ENCODE peak calls at places on chromosomes 3 and 15, in six cellular contexts. One of them, this sample, is unnamed.

GRCh38 chr3:55668359-55668758 is 181.3 kb upstream of the WNT5A start:
- DNase-seq in neural progenitor cell: no peak
- DNase-seq in ACHN: peak; percentile 31
- DNase-seq in epithelial cell of esophagus: no peak
- DNase-seq in NCI-H2081: no peak
- DNase-seq in HuH-7: no peak
- DNase-seq in this sample: peak; percentile 54

GRCh38 chr15:29596266-29596665 is 226.0 kb downstream of the TJP1 start:
- DNase-seq in epithelial cell of esophagus: peak; percentile 33
- DNase-seq in NCI-H2081: no peak
- DNase-seq in HuH-7: no peak
- DNase-seq in ACHN: no peak
- DNase-seq in neural progenitor cell: no peak
- DNase-seq in this sample: no peak

GRCh38 chr3:39183231-39184080 is 8.9 kb downstream of the XIRP1 start:
- DNase-seq in NCI-H2081: no peak
- DNase-seq in HuH-7: no peak
- DNase-seq in neural progenitor cell: no peak
- DNase-seq in ACHN: no peak
- DNase-seq in epithelial cell of esophagus: no peak
- DNase-seq in this sample: no peak

GRCh38 chr15:62758952-62759349 is 283.6 kb upstream of the TPM1 start:
- DNase-seq in neural progenitor cell: no peak
- DNase-seq in epithelial cell of esophagus: no peak
- DNase-seq in ACHN: no peak
- DNase-seq in NCI-H2081: no peak
- DNase-seq in HuH-7: no peak
- DNase-seq in this sample: no peak

GRCh38 chr3:185350841-185351240 is 12.1 kb upstream of the MAP3K13 start:
- DNase-seq in epithelial cell of esophagus: no peak
- DNase-seq in NCI-H2081: no peak
- DNase-seq in ACHN: no peak
- DNase-seq in HuH-7: no peak
- DNase-seq in neural progenitor cell: no peak
- DNase-seq in this sample: no peak

GRCh38 chr3:21920431-21920830 is 169.4 kb upstream of the ZNF385D start:
- DNase-seq in epithelial cell of esophagus: peak; percentile 66
- DNase-seq in ACHN: no peak
- DNase-seq in NCI-H2081: no peak
- DNase-seq in HuH-7: no peak
- DNase-seq in neural progenitor cell: no peak
- DNase-seq in this sample: no peak

GRCh38 chr15:85479071-85479647 is 98.8 kb downstream of the AKAP13 start:
- DNase-seq in ACHN: peak; percentile 85
- DNase-seq in neural progenitor cell: no peak
- DNase-seq in epithelial cell of esophagus: no peak
- DNase-seq in NCI-H2081: peak; percentile 89
- DNase-seq in HuH-7: no peak
- DNase-seq in this sample: peak; percentile 25

GRCh38 chr3:34053631-34054030 is 255.2 kb downstream of the PDCD6IP start:
- DNase-seq in neural progenitor cell: no peak
- DNase-seq in epithelial cell of esophagus: no peak
- DNase-seq in NCI-H2081: no peak
- DNase-seq in ACHN: no peak
- DNase-seq in HuH-7: no peak
- DNase-seq in this sample: no peak

GRCh38 chr3:101375586-101375985 is 55.2 kb upstream of the IMPG2 start:
- DNase-seq in HuH-7: no peak
- DNase-seq in epithelial cell of esophagus: no peak
- DNase-seq in ACHN: no peak
- DNase-seq in neural progenitor cell: no peak
- DNase-seq in NCI-H2081: no peak
- DNase-seq in this sample: no peak

GRCh38 chr15:39736646-39737550 is 45.7 kb downstream of the FSIP1 start:
- DNase-seq in NCI-H2081: no peak
- DNase-seq in neural progenitor cell: no peak
- DNase-seq in ACHN: no peak
- DNase-seq in HuH-7: no peak
- DNase-seq in epithelial cell of esophagus: no peak
- DNase-seq in this sample: no peak

GRCh38 chr3:78857494-78858111 is 910.2 kb downstream of the ROBO1 start:
- DNase-seq in ACHN: no peak
- DNase-seq in HuH-7: no peak
- DNase-seq in neural progenitor cell: no peak
- DNase-seq in NCI-H2081: peak; percentile 78
- DNase-seq in epithelial cell of esophagus: peak; percentile 42
- DNase-seq in this sample: peak; percentile 18

GRCh38 chr3:188284455-188285212 is 130.7 kb downstream of the LPP start:
- DNase-seq in epithelial cell of esophagus: peak; percentile 20
- DNase-seq in ACHN: no peak
- DNase-seq in NCI-H2081: no peak
- DNase-seq in HuH-7: no peak
- DNase-seq in neural progenitor cell: no peak
- DNase-seq in this sample: no peak

GRCh38 chr15:62618432-62618831 is 424.1 kb upstream of the TPM1 start:
- DNase-seq in ACHN: peak; percentile 45
- DNase-seq in NCI-H2081: no peak
- DNase-seq in HuH-7: no peak
- DNase-seq in neural progenitor cell: no peak
- DNase-seq in epithelial cell of esophagus: peak; percentile 73
- DNase-seq in this sample: no peak

GRCh38 chr15:34324933-34325332 is 12.6 kb downstream of the SLC12A6 start:
- DNase-seq in neural progenitor cell: no peak
- DNase-seq in epithelial cell of esophagus: no peak
- DNase-seq in ACHN: no peak
- DNase-seq in NCI-H2081: no peak
- DNase-seq in HuH-7: no peak
- DNase-seq in this sample: no peak

GRCh38 chr15:68586274-68586961 is 7.6 kb downstream of the CORO2B start:
- DNase-seq in HuH-7: no peak
- DNase-seq in neural progenitor cell: no peak
- DNase-seq in NCI-H2081: no peak
- DNase-seq in epithelial cell of esophagus: peak; percentile 87
- DNase-seq in ACHN: peak; percentile 83
- DNase-seq in this sample: no peak

GRCh38 chr3:153305189-153305588 is 143.2 kb downstream of the RAP2B start:
- DNase-seq in HuH-7: no peak
- DNase-seq in NCI-H2081: peak; percentile 48
- DNase-seq in ACHN: no peak
- DNase-seq in epithelial cell of esophagus: no peak
- DNase-seq in neural progenitor cell: no peak
- DNase-seq in this sample: no peak

GRCh38 chr15:91561371-91562100 is 292.0 kb upstream of the SLCO3A1 start:
- DNase-seq in HuH-7: no peak
- DNase-seq in neural progenitor cell: peak; percentile 3
- DNase-seq in epithelial cell of esophagus: peak; percentile 98
- DNase-seq in NCI-H2081: no peak
- DNase-seq in ACHN: peak; percentile 30
- DNase-seq in this sample: no peak

GRCh38 chr3:12981631-12982265 is 91.5 kb downstream of the IQSEC1 start:
- DNase-seq in HuH-7: no peak
- DNase-seq in neural progenitor cell: no peak
- DNase-seq in epithelial cell of esophagus: no peak
- DNase-seq in NCI-H2081: no peak
- DNase-seq in ACHN: no peak
- DNase-seq in this sample: no peak

GRCh38 chr3:104553121-104553520 is 813.6 kb upstream of the ALCAM start:
- DNase-seq in ACHN: no peak
- DNase-seq in epithelial cell of esophagus: no peak
- DNase-seq in NCI-H2081: no peak
- DNase-seq in HuH-7: no peak
- DNase-seq in neural progenitor cell: no peak
- DNase-seq in this sample: no peak

GRCh38 chr15:26892678-26893077 is 25.8 kb downstream of the GABRA5 start:
- DNase-seq in NCI-H2081: no peak
- DNase-seq in HuH-7: no peak
- DNase-seq in epithelial cell of esophagus: no peak
- DNase-seq in ACHN: no peak
- DNase-seq in neural progenitor cell: no peak
- DNase-seq in this sample: no peak

GRCh38 chr3:187964759-187965158 is 189.2 kb upstream of the LPP start:
- DNase-seq in epithelial cell of esophagus: no peak
- DNase-seq in ACHN: no peak
- DNase-seq in neural progenitor cell: no peak
- DNase-seq in NCI-H2081: no peak
- DNase-seq in HuH-7: no peak
- DNase-seq in this sample: no peak

GRCh38 chr15:52103217-52104207 is 9.1 kb downstream of the BCL2L10 start:
- DNase-seq in NCI-H2081: no peak
- DNase-seq in epithelial cell of esophagus: peak; percentile 95
- DNase-seq in neural progenitor cell: no peak
- DNase-seq in HuH-7: no peak
- DNase-seq in ACHN: peak; percentile 76
- DNase-seq in this sample: no peak

GRCh38 chr3:148319960-148320359 is 377.7 kb upstream of the AGTR1 start:
- DNase-seq in HuH-7: no peak
- DNase-seq in neural progenitor cell: no peak
- DNase-seq in ACHN: no peak
- DNase-seq in epithelial cell of esophagus: no peak
- DNase-seq in NCI-H2081: no peak
- DNase-seq in this sample: no peak

GRCh38 chr15:64693134-64693533 is 82.3 kb downstream of the RBPMS2 start:
- DNase-seq in ACHN: no peak
- DNase-seq in NCI-H2081: peak; percentile 46
- DNase-seq in HuH-7: peak; percentile 36
- DNase-seq in epithelial cell of esophagus: peak; percentile 56
- DNase-seq in neural progenitor cell: no peak
- DNase-seq in this sample: no peak

GRCh38 chr15:78040653-78041244 is 36.8 kb downstream of the TBC1D2B start:
- DNase-seq in ACHN: no peak
- DNase-seq in HuH-7: no peak
- DNase-seq in neural progenitor cell: no peak
- DNase-seq in epithelial cell of esophagus: no peak
- DNase-seq in NCI-H2081: no peak
- DNase-seq in this sample: no peak

GRCh38 chr3:186888569-186888968 is 41.8 kb upstream of the ST6GAL1 start:
- DNase-seq in HuH-7: no peak
- DNase-seq in epithelial cell of esophagus: no peak
- DNase-seq in NCI-H2081: no peak
- DNase-seq in ACHN: no peak
- DNase-seq in neural progenitor cell: peak; percentile 32
- DNase-seq in this sample: no peak

GRCh38 chr15:51121631-51122225 is 27.0 kb upstream of the TNFAIP8L3 start:
- DNase-seq in HuH-7: no peak
- DNase-seq in ACHN: no peak
- DNase-seq in neural progenitor cell: no peak
- DNase-seq in epithelial cell of esophagus: no peak
- DNase-seq in NCI-H2081: no peak
- DNase-seq in this sample: no peak

GRCh38 chr15:34620814-34621213 is 37.4 kb upstream of the GOLGA8B start:
- DNase-seq in HuH-7: no peak
- DNase-seq in NCI-H2081: peak; percentile 5
- DNase-seq in neural progenitor cell: no peak
- DNase-seq in epithelial cell of esophagus: no peak
- DNase-seq in ACHN: no peak
- DNase-seq in this sample: no peak

GRCh38 chr15:75578206-75578947 is 738 bp downstream of the PTPN9 start:
- DNase-seq in neural progenitor cell: peak; percentile 70
- DNase-seq in epithelial cell of esophagus: peak; percentile 29
- DNase-seq in NCI-H2081: peak; percentile 28
- DNase-seq in HuH-7: peak; percentile 49
- DNase-seq in ACHN: peak; percentile 22
- DNase-seq in this sample: peak; percentile 24

GRCh38 chr15:70504305-70504951 is 258.9 kb downstream of the UACA start:
- DNase-seq in ACHN: no peak
- DNase-seq in HuH-7: no peak
- DNase-seq in NCI-H2081: no peak
- DNase-seq in neural progenitor cell: no peak
- DNase-seq in epithelial cell of esophagus: peak; percentile 53
- DNase-seq in this sample: peak; percentile 90

This sample was measured in ELF-1.